ENCODE peak calls at places on chromosome 10, in five cellular contexts. L, J, X, K and A are unnamed samples.

GRCh38 chr10:18196806-18197550 is 56.8 kb downstream of the CACNB2 start:
- DNase-seq in K (no peak), L (no peak), J (no peak), X (peak; percentile 22), A (no peak)

GRCh38 chr10:118916777-118917176 is 112.7 kb upstream of the NANOS1 start:
- DNase-seq in X (no peak), J (no peak), K (no peak), L (no peak), A (no peak)

GRCh38 chr10:121092341-121093099 is 241.4 kb downstream of the WDR11 start:
- DNase-seq in X (no peak), L (no peak), K (no peak), J (no peak), A (no peak)

GRCh38 chr10:29702288-29703164 is 67.8 kb upstream of the SVIL start:
- DNase-seq in J (no peak), X (no peak), L (peak; percentile 37), K (no peak), A (no peak)

GRCh38 chr10:78742730-78743615 is 325.8 kb upstream of the ZMIZ1 start:
- DNase-seq in J (peak; percentile 41), K (no peak), X (no peak), L (no peak), A (peak; percentile 20)

GRCh38 chr10:6136215-6137201 is 47.7 kb downstream of the RBM17 start:
- DNase-seq in L (peak; percentile 58), J (no peak), K (no peak), X (peak; percentile 12), A (no peak)

GRCh38 chr10:89466599-89467035 is 52.2 kb downstream of the IFIT5 start:
- DNase-seq in J (no peak), K (no peak), L (peak; percentile 64), X (no peak), A (no peak)

GRCh38 chr10:8054498-8055407 is at the start of gene GATA3:
- DNase-seq in K (peak; percentile 75), J (peak; percentile 61), L (peak; percentile 75), X (no peak), A (no peak)

GRCh38 chr10:42996588-42996987 is 80.3 kb upstream of the RET start:
- DNase-seq in K (no peak), X (no peak), L (no peak), J (no peak), A (no peak)

GRCh38 chr10:117955171-117955570 is 91.6 kb downstream of the RAB11FIP2 start:
- DNase-seq in X (no peak), J (no peak), L (no peak), K (no peak), A (no peak)

GRCh38 chr10:4981722-4982471 is 18.7 kb downstream of the AKR1C1 start:
- DNase-seq in K (no peak), L (peak; percentile 70), X (no peak), J (no peak), A (no peak)

GRCh38 chr10:116212756-116213155 is 60.2 kb downstream of the GFRA1 start:
- DNase-seq in X (no peak), L (no peak), K (no peak), J (no peak), A (no peak)

GRCh38 chr10:22315455-22316285 is 518 bp upstream of the COMMD3 start:
- DNase-seq in X (no peak), K (no peak), J (no peak), L (no peak), A (no peak)

GRCh38 chr10:3774814-3775670 is 10.0 kb downstream of the KLF6 start:
- DNase-seq in K (no peak), X (peak; percentile 51), L (peak; percentile 89), J (peak; percentile 39), A (no peak)

GRCh38 chr10:29471483-29471859 is 163.3 kb downstream of the SVIL start:
- DNase-seq in K (no peak), L (peak; percentile 78), J (no peak), X (no peak), A (no peak)

GRCh38 chr10:47173929-47174442 is 126.0 kb upstream of the GDF10 start:
- DNase-seq in K (no peak), J (no peak), X (no peak), L (no peak), A (no peak)

GRCh38 chr10:46052057-46052790 is 6.2 kb upstream of the MSMB start:
- DNase-seq in K (no peak), J (no peak), L (no peak), X (no peak), A (no peak)

GRCh38 chr10:124722812-124723783 is 21.1 kb downstream of the FAM53B start:
- DNase-seq in X (no peak), L (no peak), J (no peak), K (peak; percentile 66), A (peak; percentile 72)

GRCh38 chr10:124723826-124724225 is 20.4 kb downstream of the FAM53B start:
- DNase-seq in J (no peak), K (no peak), X (no peak), L (no peak), A (no peak)

GRCh38 chr10:124725791-124726190 is 18.4 kb downstream of the FAM53B start:
- DNase-seq in L (no peak), X (peak; percentile 5), K (no peak), J (no peak), A (no peak)

GRCh38 chr10:124725171-124725631 is 19.0 kb downstream of the FAM53B start:
- DNase-seq in J (no peak), K (peak; percentile 14), X (peak; percentile 10), L (no peak), A (no peak)

DNA sequence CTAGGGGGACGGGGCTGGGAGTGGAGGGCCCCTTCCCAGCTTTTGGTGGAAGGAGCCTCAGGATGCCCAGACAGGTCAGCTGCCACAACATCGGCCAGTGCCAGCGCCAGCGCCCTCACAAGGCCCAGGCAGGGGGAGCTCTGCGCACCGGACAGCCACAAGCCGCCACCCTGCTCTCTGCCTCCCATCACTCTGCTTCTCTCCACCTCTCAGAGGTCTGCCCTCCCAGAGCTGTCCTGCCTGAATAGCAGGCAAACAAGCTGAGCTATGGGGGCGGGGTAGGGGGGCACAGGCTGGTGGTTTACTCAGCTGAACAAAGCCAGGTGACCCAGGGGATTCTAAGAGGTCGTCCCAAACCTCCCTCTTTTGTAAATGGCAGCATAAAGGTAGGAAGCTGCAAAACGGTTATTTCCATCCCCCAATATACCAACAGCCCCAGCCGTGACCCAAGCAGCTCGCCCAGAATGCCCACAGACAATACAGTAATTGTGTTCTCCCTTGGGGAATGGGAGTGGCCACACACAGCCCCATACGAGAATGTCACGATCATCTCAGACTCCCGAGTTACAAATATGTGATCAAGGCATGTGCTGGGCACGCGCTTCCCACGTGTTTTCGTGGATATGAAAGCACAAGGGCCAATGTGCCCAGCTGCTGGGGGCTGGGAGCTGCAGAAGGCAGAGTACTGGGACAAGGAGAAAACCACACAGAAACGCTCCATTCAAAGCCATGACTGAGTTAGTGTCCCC is 19.7 kb downstream of the FAM53B start:
- DNase-seq in X (peak; percentile 13), J (no peak), K (no peak), L (no peak), A (no peak)
- TF ChIP-seq CTCF in X (no peak), J (no peak), K (no peak), L (no peak), A (no peak)

GRCh38 chr10:33133557-33133956 is 175.5 kb upstream of the ITGB1 start:
- DNase-seq in X (no peak), L (no peak), K (no peak), J (no peak), A (no peak)

GRCh38 chr10:33137356-33138007 is 179.5 kb upstream of the ITGB1 start:
- DNase-seq in K (no peak), J (no peak), L (no peak), X (no peak), A (no peak)

GRCh38 chr10:33134011-33134751 is 176.2 kb upstream of the ITGB1 start:
- DNase-seq in X (peak; percentile 40), J (peak; percentile 38), K (no peak), L (peak; percentile 79), A (no peak)

GRCh38 chr10:33136781-33137180 is 178.8 kb upstream of the ITGB1 start:
- DNase-seq in J (no peak), K (no peak), L (no peak), X (no peak), A (no peak)

DNA sequence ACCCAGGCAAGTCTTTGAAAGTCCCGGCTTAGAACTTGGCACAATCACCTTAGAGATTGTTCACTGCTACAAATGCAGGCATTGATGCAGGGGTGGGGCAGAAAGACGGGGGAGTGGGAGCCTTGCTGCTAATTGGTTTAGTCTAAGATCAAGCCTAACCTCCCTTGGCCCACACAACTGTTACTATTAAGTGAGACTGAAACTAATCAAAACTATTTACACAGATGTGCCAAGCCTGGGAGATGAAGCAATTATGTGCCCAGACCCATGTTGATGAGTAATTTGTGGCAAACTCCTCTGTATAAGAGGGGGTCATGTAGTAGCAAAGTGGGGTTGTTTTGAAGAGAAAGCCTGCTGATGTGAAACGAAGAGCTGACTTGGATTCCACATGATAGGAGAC is 178.2 kb upstream of the ITGB1 start:
- DNase-seq in L (no peak), X (no peak), J (no peak), K (no peak), A (no peak)
- TF ChIP-seq CTCF in L (no peak), X (no peak), J (no peak), K (no peak), A (no peak)

DNA sequence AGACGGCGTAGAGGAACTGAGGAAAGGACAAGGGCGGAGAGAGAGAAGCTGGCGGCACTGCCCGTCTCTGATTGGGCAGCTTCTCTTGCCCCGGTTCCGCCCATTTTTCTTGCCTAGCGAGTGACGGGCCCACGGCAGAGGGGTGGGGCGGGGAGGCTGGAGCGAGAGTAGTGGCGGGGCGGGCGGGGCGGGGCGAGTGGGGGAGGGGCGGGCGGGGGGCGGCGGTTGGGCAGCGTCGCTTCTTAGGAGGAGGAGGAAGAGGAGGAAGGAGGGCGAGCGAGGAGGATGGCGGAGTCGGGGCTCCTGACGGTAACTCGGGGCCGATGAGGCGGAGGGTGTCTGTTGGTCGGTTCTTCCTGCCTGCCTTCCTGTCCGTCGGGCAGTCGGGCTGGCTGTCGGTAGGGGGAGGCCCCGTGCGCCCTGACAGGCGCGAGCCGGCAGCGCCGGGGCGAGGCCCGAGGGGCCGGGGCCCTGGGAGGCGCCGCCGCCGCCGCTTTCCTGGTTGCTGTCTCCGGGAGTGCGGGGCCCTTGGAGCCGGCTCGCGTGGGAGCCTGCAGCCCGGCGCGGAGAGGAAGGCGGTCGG is at the start of gene SHOC2:
- DNase-seq in J (peak; percentile 99), X (peak; percentile 98), L (no peak), K (peak; percentile 93), A (peak; percentile 100)
- TF ChIP-seq CTCF in J (peak; percentile 14), X (no peak), L (no peak), K (no peak), A (no peak)

GRCh38 chr10:69709366-69709941 is 79.4 kb downstream of the FAM241B start:
- DNase-seq in K (no peak), X (no peak), J (no peak), L (no peak), A (no peak)

GRCh38 chr10:69710008-69710905 is 80.2 kb downstream of the FAM241B start:
- DNase-seq in L (no peak), J (no peak), X (no peak), K (no peak), A (no peak)

GRCh38 chr10:69714572-69714971 is 84.5 kb downstream of the FAM241B start:
- DNase-seq in J (no peak), X (no peak), K (no peak), L (no peak), A (no peak)

GRCh38 chr10:69715156-69715898 is 85.3 kb downstream of the FAM241B start:
- DNase-seq in K (no peak), L (peak; percentile 41), X (no peak), J (no peak), A (no peak)

DNA sequence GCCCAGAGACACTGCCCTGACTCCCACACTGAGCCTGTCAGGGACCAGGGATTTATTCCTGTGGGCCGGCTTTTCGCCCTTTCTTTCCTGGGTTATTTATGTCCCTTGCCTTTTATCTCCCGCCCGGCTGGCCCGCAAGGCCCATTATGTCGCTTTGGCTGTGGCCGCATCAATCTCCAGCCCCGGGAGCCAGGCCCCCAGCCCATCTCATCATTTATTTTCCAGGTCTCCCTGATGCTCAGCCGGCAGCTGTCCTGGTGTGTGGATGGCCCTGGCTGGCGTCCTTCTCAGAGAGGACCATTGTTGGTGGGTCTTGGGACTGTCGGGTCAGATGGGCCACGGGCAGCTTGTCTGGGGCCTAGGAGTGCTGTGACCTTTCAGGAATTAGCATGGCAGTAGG is 82.3 kb downstream of the FAM241B start:
- DNase-seq in J (no peak), X (no peak), K (no peak), L (no peak), A (no peak)
- TF ChIP-seq CTCF in J (no peak), X (no peak), K (no peak), L (no peak), A (no peak)